ENCODE peak calls at places on chromosomes 12 and 14, in six cellular contexts. One of them, this sample, is unnamed.

GRCh38 chr12:110565919-110566871 is 16.9 kb downstream of the PPTC7 start:
- DNase-seq in astrocyte of the spinal cord: no peak
- DNase-seq in iPS DF 6.9: no peak
- DNase-seq in adrenal gland: no peak
- DNase-seq in CD8-positive, alpha-beta T cell: no peak
- DNase-seq in hepatocyte: no peak
- DNase-seq in this sample: no peak

GRCh38 chr12:104422441-104422840 is 34.3 kb upstream of the CHST11 start:
- DNase-seq in astrocyte of the spinal cord: no peak
- DNase-seq in iPS DF 6.9: no peak
- DNase-seq in adrenal gland: no peak
- DNase-seq in CD8-positive, alpha-beta T cell: no peak
- DNase-seq in hepatocyte: no peak
- DNase-seq in this sample: no peak

GRCh38 chr14:104735830-104736642 is 12.0 kb downstream of the ADSS1 start:
- DNase-seq in astrocyte of the spinal cord: no peak
- DNase-seq in iPS DF 6.9: no peak
- DNase-seq in adrenal gland: peak
- DNase-seq in CD8-positive, alpha-beta T cell: no peak
- DNase-seq in hepatocyte: peak
- DNase-seq in this sample: no peak

GRCh38 chr12:115261691-115262398 is 577.9 kb upstream of the TBX3 start:
- DNase-seq in astrocyte of the spinal cord: no peak
- DNase-seq in iPS DF 6.9: no peak
- DNase-seq in adrenal gland: no peak
- DNase-seq in CD8-positive, alpha-beta T cell: no peak
- DNase-seq in hepatocyte: peak
- DNase-seq in this sample: no peak

GRCh38 chr12:43742106-43742505 is 16.5 kb downstream of the PUS7L start:
- DNase-seq in astrocyte of the spinal cord: peak
- DNase-seq in iPS DF 6.9: no peak
- DNase-seq in adrenal gland: no peak
- DNase-seq in CD8-positive, alpha-beta T cell: no peak
- DNase-seq in hepatocyte: no peak
- DNase-seq in this sample: no peak

GRCh38 chr14:53432378-53432802 is 279.3 kb upstream of the DDHD1 start:
- DNase-seq in astrocyte of the spinal cord: peak
- DNase-seq in iPS DF 6.9: peak
- DNase-seq in adrenal gland: peak
- DNase-seq in CD8-positive, alpha-beta T cell: no peak
- DNase-seq in hepatocyte: peak
- DNase-seq in this sample: peak

GRCh38 chr12:104524026-104524425 is 67.3 kb downstream of the CHST11 start:
- DNase-seq in astrocyte of the spinal cord: peak
- DNase-seq in iPS DF 6.9: no peak
- DNase-seq in adrenal gland: no peak
- DNase-seq in CD8-positive, alpha-beta T cell: no peak
- DNase-seq in hepatocyte: no peak
- DNase-seq in this sample: peak

GRCh38 chr14:49659526-49660455 is 24.7 kb upstream of the DNAAF2 start:
- DNase-seq in astrocyte of the spinal cord: no peak
- DNase-seq in iPS DF 6.9: no peak
- DNase-seq in adrenal gland: no peak
- DNase-seq in CD8-positive, alpha-beta T cell: no peak
- DNase-seq in hepatocyte: no peak
- DNase-seq in this sample: no peak

GRCh38 chr12:117789195-117789912 is 179.4 kb downstream of the KSR2 start:
- DNase-seq in astrocyte of the spinal cord: no peak
- DNase-seq in iPS DF 6.9: no peak
- DNase-seq in adrenal gland: no peak
- DNase-seq in CD8-positive, alpha-beta T cell: no peak
- DNase-seq in hepatocyte: no peak
- DNase-seq in this sample: no peak

GRCh38 chr14:68181395-68182326 is 362.1 kb downstream of the RAD51B start:
- DNase-seq in astrocyte of the spinal cord: peak
- DNase-seq in iPS DF 6.9: no peak
- DNase-seq in adrenal gland: no peak
- DNase-seq in CD8-positive, alpha-beta T cell: no peak
- DNase-seq in hepatocyte: no peak
- DNase-seq in this sample: no peak

GRCh38 chr14:103846569-103847438 is 571 bp downstream of the PPP1R13B start:
- DNase-seq in astrocyte of the spinal cord: no peak
- DNase-seq in iPS DF 6.9: no peak
- DNase-seq in adrenal gland: peak
- DNase-seq in CD8-positive, alpha-beta T cell: no peak
- DNase-seq in hepatocyte: no peak
- DNase-seq in this sample: no peak

GRCh38 chr14:78486081-78486480 is 315.9 kb downstream of the NRXN3 start:
- DNase-seq in astrocyte of the spinal cord: no peak
- DNase-seq in iPS DF 6.9: peak
- DNase-seq in adrenal gland: no peak
- DNase-seq in CD8-positive, alpha-beta T cell: no peak
- DNase-seq in hepatocyte: no peak
- DNase-seq in this sample: no peak

GRCh38 chr12:108312885-108313203 is 26.3 kb downstream of the CMKLR1 start:
- DNase-seq in astrocyte of the spinal cord: no peak
- DNase-seq in iPS DF 6.9: no peak
- DNase-seq in adrenal gland: peak
- DNase-seq in CD8-positive, alpha-beta T cell: no peak
- DNase-seq in hepatocyte: peak
- DNase-seq in this sample: no peak

GRCh38 chr14:21626491-21627230 is 8.1 kb downstream of the OR10G2 start:
- DNase-seq in astrocyte of the spinal cord: peak
- DNase-seq in iPS DF 6.9: no peak
- DNase-seq in adrenal gland: no peak
- DNase-seq in CD8-positive, alpha-beta T cell: no peak
- DNase-seq in hepatocyte: no peak
- DNase-seq in this sample: no peak

GRCh38 chr14:104582649-104583048 is 3.1 kb downstream of the C14orf180 start:
- DNase-seq in astrocyte of the spinal cord: no peak
- DNase-seq in iPS DF 6.9: no peak
- DNase-seq in adrenal gland: peak
- DNase-seq in CD8-positive, alpha-beta T cell: no peak
- DNase-seq in hepatocyte: peak
- DNase-seq in this sample: no peak

GRCh38 chr12:110022980-110023633 is 23.9 kb downstream of the ANKRD13A start:
- DNase-seq in astrocyte of the spinal cord: peak
- DNase-seq in iPS DF 6.9: no peak
- DNase-seq in adrenal gland: no peak
- DNase-seq in CD8-positive, alpha-beta T cell: no peak
- DNase-seq in hepatocyte: no peak
- DNase-seq in this sample: no peak

GRCh38 chr12:990308-990648 is 745 bp upstream of the ERC1 start:
- DNase-seq in astrocyte of the spinal cord: no peak
- DNase-seq in iPS DF 6.9: no peak
- DNase-seq in adrenal gland: peak
- DNase-seq in CD8-positive, alpha-beta T cell: peak
- DNase-seq in hepatocyte: peak
- DNase-seq in this sample: peak

GRCh38 chr12:38269897-38270296 is 46.7 kb upstream of the ALG10B start:
- DNase-seq in astrocyte of the spinal cord: no peak
- DNase-seq in iPS DF 6.9: no peak
- DNase-seq in adrenal gland: no peak
- DNase-seq in CD8-positive, alpha-beta T cell: no peak
- DNase-seq in hepatocyte: no peak
- DNase-seq in this sample: no peak

GRCh38 chr12:3881208-3881980 is 8.2 kb upstream of the PARP11 start:
- DNase-seq in astrocyte of the spinal cord: no peak
- DNase-seq in iPS DF 6.9: no peak
- DNase-seq in adrenal gland: no peak
- DNase-seq in CD8-positive, alpha-beta T cell: no peak
- DNase-seq in hepatocyte: no peak
- DNase-seq in this sample: no peak

GRCh38 chr12:113128802-113129663 is 6.5 kb downstream of the RASAL1 start:
- DNase-seq in astrocyte of the spinal cord: no peak
- DNase-seq in iPS DF 6.9: no peak
- DNase-seq in adrenal gland: no peak
- DNase-seq in CD8-positive, alpha-beta T cell: no peak
- DNase-seq in hepatocyte: no peak
- DNase-seq in this sample: no peak

GRCh38 chr12:96770239-96770780 is 136.7 kb upstream of the NEDD1 start:
- DNase-seq in astrocyte of the spinal cord: no peak
- DNase-seq in iPS DF 6.9: no peak
- DNase-seq in adrenal gland: no peak
- DNase-seq in CD8-positive, alpha-beta T cell: no peak
- DNase-seq in hepatocyte: no peak
- DNase-seq in this sample: no peak

GRCh38 chr12:69412655-69413054 is 53.1 kb downstream of the YEATS4 start:
- DNase-seq in astrocyte of the spinal cord: no peak
- DNase-seq in iPS DF 6.9: no peak
- DNase-seq in adrenal gland: no peak
- DNase-seq in CD8-positive, alpha-beta T cell: no peak
- DNase-seq in hepatocyte: no peak
- DNase-seq in this sample: no peak

GRCh38 chr14:92540472-92541048 is 27.0 kb downstream of the RIN3 start:
- DNase-seq in astrocyte of the spinal cord: peak
- DNase-seq in iPS DF 6.9: no peak
- DNase-seq in adrenal gland: peak
- DNase-seq in CD8-positive, alpha-beta T cell: no peak
- DNase-seq in hepatocyte: peak
- DNase-seq in this sample: peak

GRCh38 chr12:3218150-3218845 is 141.1 kb downstream of the TSPAN9 start:
- DNase-seq in astrocyte of the spinal cord: peak
- DNase-seq in iPS DF 6.9: no peak
- DNase-seq in adrenal gland: peak
- DNase-seq in CD8-positive, alpha-beta T cell: no peak
- DNase-seq in hepatocyte: peak
- DNase-seq in this sample: peak

GRCh38 chr14:73662439-73663056 is 17.8 kb downstream of the DNAL1 start:
- DNase-seq in astrocyte of the spinal cord: peak
- DNase-seq in iPS DF 6.9: peak
- DNase-seq in adrenal gland: peak
- DNase-seq in CD8-positive, alpha-beta T cell: no peak
- DNase-seq in hepatocyte: peak
- DNase-seq in this sample: peak

GRCh38 chr14:104159990-104160389 is 21.6 kb downstream of the KIF26A start:
- DNase-seq in astrocyte of the spinal cord: no peak
- DNase-seq in iPS DF 6.9: no peak
- DNase-seq in adrenal gland: no peak
- DNase-seq in CD8-positive, alpha-beta T cell: no peak
- DNase-seq in hepatocyte: no peak
- DNase-seq in this sample: no peak

GRCh38 chr12:11822071-11822818 is 172.8 kb downstream of the ETV6 start:
- DNase-seq in astrocyte of the spinal cord: peak
- DNase-seq in iPS DF 6.9: no peak
- DNase-seq in adrenal gland: no peak
- DNase-seq in CD8-positive, alpha-beta T cell: peak
- DNase-seq in hepatocyte: no peak
- DNase-seq in this sample: peak

GRCh38 chr12:48038085-48038484 is 33.8 kb upstream of the COL2A1 start:
- DNase-seq in astrocyte of the spinal cord: no peak
- DNase-seq in iPS DF 6.9: no peak
- DNase-seq in adrenal gland: no peak
- DNase-seq in CD8-positive, alpha-beta T cell: no peak
- DNase-seq in hepatocyte: no peak
- DNase-seq in this sample: no peak

GRCh38 chr14:59305231-59305630 is 116.8 kb downstream of the DAAM1 start:
- DNase-seq in astrocyte of the spinal cord: peak
- DNase-seq in iPS DF 6.9: no peak
- DNase-seq in adrenal gland: no peak
- DNase-seq in CD8-positive, alpha-beta T cell: no peak
- DNase-seq in hepatocyte: no peak
- DNase-seq in this sample: no peak

GRCh38 chr12:89474615-89475014 is 50.0 kb downstream of the GALNT4 start:
- DNase-seq in astrocyte of the spinal cord: no peak
- DNase-seq in iPS DF 6.9: no peak
- DNase-seq in adrenal gland: no peak
- DNase-seq in CD8-positive, alpha-beta T cell: no peak
- DNase-seq in hepatocyte: no peak
- DNase-seq in this sample: no peak

DNA sequence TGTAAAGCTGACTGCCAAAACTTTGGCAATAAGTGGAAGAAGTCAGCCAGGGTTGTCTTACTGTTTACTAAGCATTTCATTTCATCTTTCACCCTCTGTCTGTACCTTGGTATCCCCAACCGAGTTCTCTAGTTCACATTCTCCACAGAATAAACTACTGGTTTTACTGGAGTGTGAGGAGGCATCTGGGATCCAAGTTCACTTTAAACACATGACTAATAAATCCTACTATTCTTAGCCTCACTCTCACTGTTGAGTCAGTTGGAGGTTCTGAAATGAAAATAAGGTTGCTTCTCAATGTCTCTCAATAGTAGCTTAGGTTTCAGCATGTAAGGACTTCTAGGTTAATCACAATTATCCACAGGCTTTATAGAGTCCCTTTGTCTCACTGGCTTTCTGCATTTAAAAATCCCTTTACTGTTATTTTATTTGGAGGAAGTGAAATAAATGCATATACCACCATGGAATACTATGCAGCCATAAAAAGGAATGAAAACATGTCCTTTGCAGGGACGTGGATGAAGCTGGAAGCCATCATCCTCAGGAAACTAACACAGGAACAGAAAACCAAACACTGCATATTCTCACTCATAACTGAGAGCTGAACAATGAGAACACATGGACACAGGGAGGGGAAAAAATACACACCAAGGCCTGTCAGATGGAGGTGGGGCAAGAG is 95.8 kb downstream of the EPS8 start:
- DNase-seq in astrocyte of the spinal cord: peak
- DNase-seq in iPS DF 6.9: no peak
- DNase-seq in adrenal gland: no peak
- DNase-seq in CD8-positive, alpha-beta T cell: no peak
- DNase-seq in hepatocyte: no peak
- DNase-seq in this sample: no peak
- H3K4me3 ChIP-seq in astrocyte of the spinal cord: no peak
- H3K4me3 ChIP-seq in iPS DF 6.9: no peak
- H3K4me3 ChIP-seq in adrenal gland: no peak
- H3K4me3 ChIP-seq in CD8-positive, alpha-beta T cell: no peak
- H3K4me3 ChIP-seq in hepatocyte: no peak
- H3K4me3 ChIP-seq in this sample: no peak

GRCh38 chr12:93440043-93440835 is 1.5 kb downstream of the UBE2N start:
- DNase-seq in astrocyte of the spinal cord: no peak
- DNase-seq in iPS DF 6.9: no peak
- DNase-seq in adrenal gland: no peak
- DNase-seq in CD8-positive, alpha-beta T cell: no peak
- DNase-seq in hepatocyte: no peak
- DNase-seq in this sample: no peak
- H3K4me3 ChIP-seq in astrocyte of the spinal cord: peak
- H3K4me3 ChIP-seq in iPS DF 6.9: peak
- H3K4me3 ChIP-seq in adrenal gland: peak
- H3K4me3 ChIP-seq in CD8-positive, alpha-beta T cell: peak
- H3K4me3 ChIP-seq in hepatocyte: peak
- H3K4me3 ChIP-seq in this sample: peak

DNA sequence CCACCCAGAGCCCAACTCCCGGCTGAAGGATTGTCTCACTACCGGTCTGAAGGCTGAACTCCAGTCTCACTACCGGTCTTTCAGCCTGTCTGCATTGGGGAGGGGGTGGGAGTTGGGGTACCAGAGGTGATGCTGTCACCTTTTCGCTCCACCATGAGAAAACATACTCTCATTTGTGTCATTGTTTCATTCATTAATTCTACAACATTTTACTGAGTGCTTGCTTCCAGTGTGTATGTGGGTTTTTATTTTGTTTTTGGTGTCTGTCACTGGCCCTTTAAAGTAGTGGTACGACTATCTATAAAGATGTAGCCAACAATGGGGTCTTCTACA is 524 bp upstream of the CDK4 start:
- DNase-seq in astrocyte of the spinal cord: no peak
- DNase-seq in iPS DF 6.9: no peak
- DNase-seq in adrenal gland: no peak
- DNase-seq in CD8-positive, alpha-beta T cell: no peak
- DNase-seq in hepatocyte: no peak
- DNase-seq in this sample: no peak
- H3K4me3 ChIP-seq in astrocyte of the spinal cord: peak
- H3K4me3 ChIP-seq in iPS DF 6.9: no peak
- H3K4me3 ChIP-seq in adrenal gland: no peak
- H3K4me3 ChIP-seq in CD8-positive, alpha-beta T cell: peak
- H3K4me3 ChIP-seq in hepatocyte: no peak
- H3K4me3 ChIP-seq in this sample: peak

GRCh38 chr14:26204362-26204953 is 393.4 kb downstream of the NOVA1 start:
- DNase-seq in astrocyte of the spinal cord: peak
- DNase-seq in iPS DF 6.9: no peak
- DNase-seq in adrenal gland: no peak
- DNase-seq in CD8-positive, alpha-beta T cell: no peak
- DNase-seq in hepatocyte: peak
- DNase-seq in this sample: no peak
- H3K4me3 ChIP-seq in astrocyte of the spinal cord: peak
- H3K4me3 ChIP-seq in iPS DF 6.9: peak
- H3K4me3 ChIP-seq in adrenal gland: no peak
- H3K4me3 ChIP-seq in CD8-positive, alpha-beta T cell: no peak
- H3K4me3 ChIP-seq in hepatocyte: peak
- H3K4me3 ChIP-seq in this sample: no peak

This sample was measured in A673.